ENCODE peak calls at places on chromosome 15, in five cellular contexts. One of them, this sample, is unnamed.

GRCh38 chr15:66498501-66499386 is 1.2 kb upstream of the SNAPC5 start:
- DNase-seq in SK-MEL-5: peak
- DNase-seq in EL: peak
- DNase-seq in activated naive CD8-positive, alpha-beta T cell treated with anti-CD3 and anti-CD28 coated beads, Interleukin-2, amount 50 U/mL, for 24 hours: no peak
- DNase-seq in naive thymus-derived CD8-positive, alpha-beta T cell: no peak
- DNase-seq in this sample: peak

GRCh38 chr15:58486062-58486461 is 54.3 kb downstream of the LIPC start:
- DNase-seq in SK-MEL-5: no peak
- DNase-seq in EL: no peak
- DNase-seq in activated naive CD8-positive, alpha-beta T cell treated with anti-CD3 and anti-CD28 coated beads, Interleukin-2, amount 50 U/mL, for 24 hours: no peak
- DNase-seq in naive thymus-derived CD8-positive, alpha-beta T cell: no peak
- DNase-seq in this sample: no peak

GRCh38 chr15:79349526-79349925 is 38.6 kb downstream of the TMED3 start:
- DNase-seq in naive thymus-derived CD8-positive, alpha-beta T cell: no peak
- DNase-seq in EL: peak
- DNase-seq in SK-MEL-5: no peak
- DNase-seq in activated naive CD8-positive, alpha-beta T cell treated with anti-CD3 and anti-CD28 coated beads, Interleukin-2, amount 50 U/mL, for 24 hours: no peak
- DNase-seq in this sample: no peak

GRCh38 chr15:69522361-69522760 is 69.7 kb downstream of the RPLP1 start:
- DNase-seq in EL: no peak
- DNase-seq in SK-MEL-5: no peak
- DNase-seq in activated naive CD8-positive, alpha-beta T cell treated with anti-CD3 and anti-CD28 coated beads, Interleukin-2, amount 50 U/mL, for 24 hours: no peak
- DNase-seq in naive thymus-derived CD8-positive, alpha-beta T cell: no peak
- DNase-seq in this sample: no peak

GRCh38 chr15:74399100-74399499 is 31.7 kb upstream of the CYP11A1 start:
- DNase-seq in naive thymus-derived CD8-positive, alpha-beta T cell: no peak
- DNase-seq in SK-MEL-5: no peak
- DNase-seq in EL: no peak
- DNase-seq in activated naive CD8-positive, alpha-beta T cell treated with anti-CD3 and anti-CD28 coated beads, Interleukin-2, amount 50 U/mL, for 24 hours: no peak
- DNase-seq in this sample: no peak

GRCh38 chr15:31317980-31318342 is 8.7 kb upstream of the KLF13 start:
- DNase-seq in naive thymus-derived CD8-positive, alpha-beta T cell: no peak
- DNase-seq in activated naive CD8-positive, alpha-beta T cell treated with anti-CD3 and anti-CD28 coated beads, Interleukin-2, amount 50 U/mL, for 24 hours: no peak
- DNase-seq in SK-MEL-5: no peak
- DNase-seq in EL: no peak
- DNase-seq in this sample: no peak

GRCh38 chr15:91866971-91867372 is 13.5 kb downstream of the SLCO3A1 start:
- DNase-seq in SK-MEL-5: no peak
- DNase-seq in activated naive CD8-positive, alpha-beta T cell treated with anti-CD3 and anti-CD28 coated beads, Interleukin-2, amount 50 U/mL, for 24 hours: no peak
- DNase-seq in EL: no peak
- DNase-seq in naive thymus-derived CD8-positive, alpha-beta T cell: no peak
- DNase-seq in this sample: no peak

GRCh38 chr15:66047321-66048024 is 178.2 kb downstream of the RAB11A start:
- DNase-seq in SK-MEL-5: no peak
- DNase-seq in naive thymus-derived CD8-positive, alpha-beta T cell: no peak
- DNase-seq in EL: no peak
- DNase-seq in activated naive CD8-positive, alpha-beta T cell treated with anti-CD3 and anti-CD28 coated beads, Interleukin-2, amount 50 U/mL, for 24 hours: no peak
- DNase-seq in this sample: no peak

GRCh38 chr15:97479957-97480356 is 480.5 kb upstream of the ARRDC4 start:
- DNase-seq in activated naive CD8-positive, alpha-beta T cell treated with anti-CD3 and anti-CD28 coated beads, Interleukin-2, amount 50 U/mL, for 24 hours: no peak
- DNase-seq in naive thymus-derived CD8-positive, alpha-beta T cell: no peak
- DNase-seq in EL: no peak
- DNase-seq in SK-MEL-5: no peak
- DNase-seq in this sample: no peak

GRCh38 chr15:77160562-77161481 is 89.9 kb upstream of the TSPAN3 start:
- DNase-seq in naive thymus-derived CD8-positive, alpha-beta T cell: no peak
- DNase-seq in SK-MEL-5: no peak
- DNase-seq in EL: no peak
- DNase-seq in activated naive CD8-positive, alpha-beta T cell treated with anti-CD3 and anti-CD28 coated beads, Interleukin-2, amount 50 U/mL, for 24 hours: no peak
- DNase-seq in this sample: peak

GRCh38 chr15:81108427-81108826 is 25.6 kb upstream of the CFAP161 start:
- DNase-seq in EL: no peak
- DNase-seq in SK-MEL-5: peak
- DNase-seq in naive thymus-derived CD8-positive, alpha-beta T cell: no peak
- DNase-seq in activated naive CD8-positive, alpha-beta T cell treated with anti-CD3 and anti-CD28 coated beads, Interleukin-2, amount 50 U/mL, for 24 hours: peak
- DNase-seq in this sample: no peak

GRCh38 chr15:48005921-48006541 is 114.8 kb upstream of the SLC24A5 start:
- DNase-seq in naive thymus-derived CD8-positive, alpha-beta T cell: no peak
- DNase-seq in EL: peak
- DNase-seq in activated naive CD8-positive, alpha-beta T cell treated with anti-CD3 and anti-CD28 coated beads, Interleukin-2, amount 50 U/mL, for 24 hours: no peak
- DNase-seq in SK-MEL-5: peak
- DNase-seq in this sample: no peak

GRCh38 chr15:44667039-44667360 is 3.5 kb upstream of the SPG11 start:
- DNase-seq in SK-MEL-5: no peak
- DNase-seq in EL: no peak
- DNase-seq in naive thymus-derived CD8-positive, alpha-beta T cell: no peak
- DNase-seq in activated naive CD8-positive, alpha-beta T cell treated with anti-CD3 and anti-CD28 coated beads, Interleukin-2, amount 50 U/mL, for 24 hours: no peak
- DNase-seq in this sample: no peak

GRCh38 chr15:63940956-63941620 is 105.2 kb downstream of the DAPK2 start:
- DNase-seq in activated naive CD8-positive, alpha-beta T cell treated with anti-CD3 and anti-CD28 coated beads, Interleukin-2, amount 50 U/mL, for 24 hours: no peak
- DNase-seq in naive thymus-derived CD8-positive, alpha-beta T cell: no peak
- DNase-seq in SK-MEL-5: no peak
- DNase-seq in EL: no peak
- DNase-seq in this sample: no peak

GRCh38 chr15:85124173-85124572 is 142.5 kb downstream of the PDE8A start:
- DNase-seq in naive thymus-derived CD8-positive, alpha-beta T cell: no peak
- DNase-seq in activated naive CD8-positive, alpha-beta T cell treated with anti-CD3 and anti-CD28 coated beads, Interleukin-2, amount 50 U/mL, for 24 hours: no peak
- DNase-seq in SK-MEL-5: peak
- DNase-seq in EL: no peak
- DNase-seq in this sample: no peak

GRCh38 chr15:66815322-66815721 is 113.3 kb downstream of the SMAD6 start:
- DNase-seq in activated naive CD8-positive, alpha-beta T cell treated with anti-CD3 and anti-CD28 coated beads, Interleukin-2, amount 50 U/mL, for 24 hours: no peak
- DNase-seq in EL: peak
- DNase-seq in SK-MEL-5: no peak
- DNase-seq in naive thymus-derived CD8-positive, alpha-beta T cell: no peak
- DNase-seq in this sample: no peak

GRCh38 chr15:52733078-52733477 is 53.9 kb upstream of the ATOSA start:
- DNase-seq in naive thymus-derived CD8-positive, alpha-beta T cell: no peak
- DNase-seq in activated naive CD8-positive, alpha-beta T cell treated with anti-CD3 and anti-CD28 coated beads, Interleukin-2, amount 50 U/mL, for 24 hours: no peak
- DNase-seq in EL: no peak
- DNase-seq in SK-MEL-5: no peak
- DNase-seq in this sample: peak

GRCh38 chr15:60054472-60054871 is 50.4 kb downstream of the FOXB1 start:
- DNase-seq in SK-MEL-5: no peak
- DNase-seq in activated naive CD8-positive, alpha-beta T cell treated with anti-CD3 and anti-CD28 coated beads, Interleukin-2, amount 50 U/mL, for 24 hours: no peak
- DNase-seq in naive thymus-derived CD8-positive, alpha-beta T cell: no peak
- DNase-seq in EL: no peak
- DNase-seq in this sample: no peak

GRCh38 chr15:64515196-64515595 is 54.8 kb downstream of the ZNF609 start:
- DNase-seq in activated naive CD8-positive, alpha-beta T cell treated with anti-CD3 and anti-CD28 coated beads, Interleukin-2, amount 50 U/mL, for 24 hours: no peak
- DNase-seq in EL: no peak
- DNase-seq in SK-MEL-5: no peak
- DNase-seq in naive thymus-derived CD8-positive, alpha-beta T cell: no peak
- DNase-seq in this sample: no peak

GRCh38 chr15:69034352-69034751 is 19.9 kb downstream of the NOX5 start:
- DNase-seq in SK-MEL-5: no peak
- DNase-seq in EL: peak
- DNase-seq in naive thymus-derived CD8-positive, alpha-beta T cell: no peak
- DNase-seq in activated naive CD8-positive, alpha-beta T cell treated with anti-CD3 and anti-CD28 coated beads, Interleukin-2, amount 50 U/mL, for 24 hours: no peak
- DNase-seq in this sample: no peak

GRCh38 chr15:47975422-47975821 is 145.4 kb upstream of the SLC24A5 start:
- DNase-seq in SK-MEL-5: no peak
- DNase-seq in naive thymus-derived CD8-positive, alpha-beta T cell: no peak
- DNase-seq in EL: no peak
- DNase-seq in activated naive CD8-positive, alpha-beta T cell treated with anti-CD3 and anti-CD28 coated beads, Interleukin-2, amount 50 U/mL, for 24 hours: no peak
- DNase-seq in this sample: no peak

GRCh38 chr15:89197503-89197971 is 23.8 kb downstream of the RLBP1 start:
- DNase-seq in SK-MEL-5: peak
- DNase-seq in activated naive CD8-positive, alpha-beta T cell treated with anti-CD3 and anti-CD28 coated beads, Interleukin-2, amount 50 U/mL, for 24 hours: no peak
- DNase-seq in naive thymus-derived CD8-positive, alpha-beta T cell: no peak
- DNase-seq in EL: no peak
- DNase-seq in this sample: peak

GRCh38 chr15:60438626-60439025 is 40.3 kb downstream of the ICE2 start:
- DNase-seq in EL: no peak
- DNase-seq in SK-MEL-5: no peak
- DNase-seq in activated naive CD8-positive, alpha-beta T cell treated with anti-CD3 and anti-CD28 coated beads, Interleukin-2, amount 50 U/mL, for 24 hours: no peak
- DNase-seq in naive thymus-derived CD8-positive, alpha-beta T cell: no peak
- DNase-seq in this sample: no peak